ENCODE peak calls at places on chromosomes 7 and 10, in seven cellular contexts. One of them, this sample, is unnamed.

GRCh38 chr10:132237871-132238270 is 51.1 kb downstream of the DPYSL4 start:
- DNase-seq in spleen: peak; percentile 74
- DNase-seq in Peyer's patch: no peak
- DNase-seq in hepatocyte: no peak
- DNase-seq in heart left ventricle: no peak
- DNase-seq in lower lobe of right lung: no peak
- DNase-seq in fibroblast of lung: no peak
- DNase-seq in this sample: no peak

GRCh38 chr10:87000491-87000890 is 19.6 kb upstream of the FAM25A start:
- DNase-seq in spleen: no peak
- DNase-seq in Peyer's patch: no peak
- DNase-seq in hepatocyte: no peak
- DNase-seq in heart left ventricle: no peak
- DNase-seq in lower lobe of right lung: no peak
- DNase-seq in fibroblast of lung: peak; percentile 9
- DNase-seq in this sample: no peak

GRCh38 chr7:155649588-155649987 is 5.1 kb downstream of the RBM33 start:
- DNase-seq in spleen: no peak
- DNase-seq in Peyer's patch: no peak
- DNase-seq in hepatocyte: no peak
- DNase-seq in heart left ventricle: no peak
- DNase-seq in lower lobe of right lung: no peak
- DNase-seq in fibroblast of lung: no peak
- DNase-seq in this sample: no peak

GRCh38 chr7:29146082-29146706 is at the start of gene CPVL:
- DNase-seq in spleen: peak; percentile 84
- DNase-seq in Peyer's patch: no peak
- DNase-seq in hepatocyte: peak; percentile 54
- DNase-seq in heart left ventricle: peak; percentile 79
- DNase-seq in lower lobe of right lung: peak; percentile 79
- DNase-seq in fibroblast of lung: peak; percentile 14
- DNase-seq in this sample: peak; percentile 91

GRCh38 chr10:35423505-35424306 is 87.4 kb downstream of the CCNY start:
- DNase-seq in spleen: no peak
- DNase-seq in Peyer's patch: no peak
- DNase-seq in hepatocyte: no peak
- DNase-seq in heart left ventricle: no peak
- DNase-seq in lower lobe of right lung: no peak
- DNase-seq in fibroblast of lung: peak; percentile 87
- DNase-seq in this sample: no peak

GRCh38 chr10:78756604-78757442 is 311.9 kb upstream of the ZMIZ1 start:
- DNase-seq in spleen: peak; percentile 87
- DNase-seq in Peyer's patch: peak; percentile 21
- DNase-seq in hepatocyte: peak; percentile 90
- DNase-seq in heart left ventricle: peak; percentile 73
- DNase-seq in lower lobe of right lung: peak; percentile 81
- DNase-seq in fibroblast of lung: peak; percentile 97
- DNase-seq in this sample: peak; percentile 43

GRCh38 chr7:47505317-47506007 is 76.4 kb downstream of the TNS3 start:
- DNase-seq in spleen: no peak
- DNase-seq in Peyer's patch: no peak
- DNase-seq in hepatocyte: no peak
- DNase-seq in heart left ventricle: no peak
- DNase-seq in lower lobe of right lung: no peak
- DNase-seq in fibroblast of lung: no peak
- DNase-seq in this sample: no peak

GRCh38 chr7:30933124-30933893 is 21.7 kb downstream of the AQP1 start:
- DNase-seq in spleen: peak; percentile 65
- DNase-seq in Peyer's patch: no peak
- DNase-seq in hepatocyte: peak; percentile 3
- DNase-seq in heart left ventricle: no peak
- DNase-seq in lower lobe of right lung: peak; percentile 39
- DNase-seq in fibroblast of lung: no peak
- DNase-seq in this sample: no peak

GRCh38 chr7:977326-978048 is 2.1 kb upstream of the COX19 start:
- DNase-seq in spleen: peak; percentile 76
- DNase-seq in Peyer's patch: no peak
- DNase-seq in hepatocyte: peak; percentile 84
- DNase-seq in heart left ventricle: no peak
- DNase-seq in lower lobe of right lung: no peak
- DNase-seq in fibroblast of lung: peak; percentile 25
- DNase-seq in this sample: peak; percentile 56

GRCh38 chr10:100745882-100746412 is 565 bp downstream of the PAX2 start:
- DNase-seq in spleen: no peak
- DNase-seq in Peyer's patch: no peak
- DNase-seq in hepatocyte: no peak
- DNase-seq in heart left ventricle: no peak
- DNase-seq in lower lobe of right lung: no peak
- DNase-seq in fibroblast of lung: no peak
- DNase-seq in this sample: no peak

GRCh38 chr10:17872191-17873091 is 63.3 kb downstream of the MRC1 start:
- DNase-seq in spleen: no peak
- DNase-seq in Peyer's patch: no peak
- DNase-seq in hepatocyte: peak; percentile 9
- DNase-seq in heart left ventricle: no peak
- DNase-seq in lower lobe of right lung: no peak
- DNase-seq in fibroblast of lung: peak; percentile 10
- DNase-seq in this sample: no peak

GRCh38 chr10:77165445-77166316 is 471.9 kb downstream of the KCNMA1 start:
- DNase-seq in spleen: no peak
- DNase-seq in Peyer's patch: no peak
- DNase-seq in hepatocyte: peak; percentile 75
- DNase-seq in heart left ventricle: peak; percentile 21
- DNase-seq in lower lobe of right lung: no peak
- DNase-seq in fibroblast of lung: peak; percentile 55
- DNase-seq in this sample: peak; percentile 36

GRCh38 chr7:47473499-47474210 is 108.3 kb downstream of the TNS3 start:
- DNase-seq in spleen: no peak
- DNase-seq in Peyer's patch: peak; percentile 42
- DNase-seq in hepatocyte: no peak
- DNase-seq in heart left ventricle: no peak
- DNase-seq in lower lobe of right lung: peak; percentile 75
- DNase-seq in fibroblast of lung: no peak
- DNase-seq in this sample: no peak

GRCh38 chr7:136509466-136509865 is 359.0 kb upstream of the CHRM2 start:
- DNase-seq in spleen: no peak
- DNase-seq in Peyer's patch: no peak
- DNase-seq in hepatocyte: no peak
- DNase-seq in heart left ventricle: no peak
- DNase-seq in lower lobe of right lung: no peak
- DNase-seq in fibroblast of lung: no peak
- DNase-seq in this sample: no peak

GRCh38 chr10:24617771-24618396 is 105.8 kb downstream of the ARHGAP21 start:
- DNase-seq in spleen: no peak
- DNase-seq in Peyer's patch: peak; percentile 30
- DNase-seq in hepatocyte: peak; percentile 52
- DNase-seq in heart left ventricle: peak; percentile 22
- DNase-seq in lower lobe of right lung: peak; percentile 58
- DNase-seq in fibroblast of lung: peak; percentile 30
- DNase-seq in this sample: peak; percentile 65

GRCh38 chr7:13017325-13017853 is 330.0 kb downstream of the ARL4A start:
- DNase-seq in spleen: no peak
- DNase-seq in Peyer's patch: no peak
- DNase-seq in hepatocyte: peak; percentile 51
- DNase-seq in heart left ventricle: no peak
- DNase-seq in lower lobe of right lung: no peak
- DNase-seq in fibroblast of lung: peak; percentile 86
- DNase-seq in this sample: no peak

GRCh38 chr10:117967149-117967548 is 79.6 kb downstream of the RAB11FIP2 start:
- DNase-seq in spleen: no peak
- DNase-seq in Peyer's patch: no peak
- DNase-seq in hepatocyte: no peak
- DNase-seq in heart left ventricle: no peak
- DNase-seq in lower lobe of right lung: no peak
- DNase-seq in fibroblast of lung: no peak
- DNase-seq in this sample: no peak

GRCh38 chr10:87089746-87090145 is 4.9 kb downstream of the GLUD1 start:
- DNase-seq in spleen: no peak
- DNase-seq in Peyer's patch: no peak
- DNase-seq in hepatocyte: no peak
- DNase-seq in heart left ventricle: no peak
- DNase-seq in lower lobe of right lung: no peak
- DNase-seq in fibroblast of lung: no peak
- DNase-seq in this sample: no peak

GRCh38 chr7:36084485-36085091 is 68.5 kb upstream of the EEPD1 start:
- DNase-seq in spleen: no peak
- DNase-seq in Peyer's patch: no peak
- DNase-seq in hepatocyte: peak; percentile 70
- DNase-seq in heart left ventricle: no peak
- DNase-seq in lower lobe of right lung: no peak
- DNase-seq in fibroblast of lung: peak; percentile 77
- DNase-seq in this sample: peak; percentile 55

GRCh38 chr7:98329100-98329871 is 47.8 kb downstream of the BRI3 start:
- DNase-seq in spleen: no peak
- DNase-seq in Peyer's patch: no peak
- DNase-seq in hepatocyte: peak; percentile 58
- DNase-seq in heart left ventricle: peak; percentile 45
- DNase-seq in lower lobe of right lung: no peak
- DNase-seq in fibroblast of lung: peak; percentile 58
- DNase-seq in this sample: no peak

GRCh38 chr10:33154590-33154989 is 179.9 kb downstream of the NRP1 start:
- DNase-seq in spleen: no peak
- DNase-seq in Peyer's patch: no peak
- DNase-seq in hepatocyte: no peak
- DNase-seq in heart left ventricle: no peak
- DNase-seq in lower lobe of right lung: no peak
- DNase-seq in fibroblast of lung: peak; percentile 59
- DNase-seq in this sample: no peak

GRCh38 chr10:128263891-128264688 is 137.9 kb upstream of the MKI67 start:
- DNase-seq in spleen: no peak
- DNase-seq in Peyer's patch: peak; percentile 17
- DNase-seq in hepatocyte: peak; percentile 82
- DNase-seq in heart left ventricle: peak; percentile 40
- DNase-seq in lower lobe of right lung: peak; percentile 57
- DNase-seq in fibroblast of lung: peak; percentile 16
- DNase-seq in this sample: peak; percentile 81

GRCh38 chr7:158685727-158686126 is 18.9 kb downstream of the NCAPG2 start:
- DNase-seq in spleen: no peak
- DNase-seq in Peyer's patch: no peak
- DNase-seq in hepatocyte: no peak
- DNase-seq in heart left ventricle: no peak
- DNase-seq in lower lobe of right lung: no peak
- DNase-seq in fibroblast of lung: no peak
- DNase-seq in this sample: no peak

GRCh38 chr7:76233538-76234281 is 32.0 kb downstream of the SRRM3 start:
- DNase-seq in spleen: no peak
- DNase-seq in Peyer's patch: no peak
- DNase-seq in hepatocyte: no peak
- DNase-seq in heart left ventricle: no peak
- DNase-seq in lower lobe of right lung: no peak
- DNase-seq in fibroblast of lung: no peak
- DNase-seq in this sample: no peak

GRCh38 chr10:95770084-95770720 is 14.2 kb downstream of the ENTPD1 start:
- DNase-seq in spleen: no peak
- DNase-seq in Peyer's patch: no peak
- DNase-seq in hepatocyte: no peak
- DNase-seq in heart left ventricle: no peak
- DNase-seq in lower lobe of right lung: no peak
- DNase-seq in fibroblast of lung: no peak
- DNase-seq in this sample: no peak
- H3K4me1 ChIP-seq in spleen: peaks cover 18% of the 10 kb centered on the region
- H3K4me1 ChIP-seq in Peyer's patch: no peaks in the 10 kb centered on the region
- H3K4me1 ChIP-seq in hepatocyte: no peaks in the 10 kb centered on the region
- H3K4me1 ChIP-seq in heart left ventricle: peaks cover 28% of the 10 kb centered on the region
- H3K4me1 ChIP-seq in lower lobe of right lung: peaks cover 21% of the 10 kb centered on the region
- H3K4me1 ChIP-seq in fibroblast of lung: no peaks in the 10 kb centered on the region
- H3K4me1 ChIP-seq in this sample: no peaks in the 10 kb centered on the region

GRCh38 chr7:55128693-55129394 is 110.0 kb downstream of the EGFR start:
- DNase-seq in spleen: no peak
- DNase-seq in Peyer's patch: no peak
- DNase-seq in hepatocyte: no peak
- DNase-seq in heart left ventricle: peak; percentile 75
- DNase-seq in lower lobe of right lung: no peak
- DNase-seq in fibroblast of lung: peak; percentile 69
- DNase-seq in this sample: peak; percentile 87

GRCh38 chr7:55124989-55125875 is 106.4 kb downstream of the EGFR start:
- DNase-seq in spleen: no peak
- DNase-seq in Peyer's patch: no peak
- DNase-seq in hepatocyte: no peak
- DNase-seq in heart left ventricle: no peak
- DNase-seq in lower lobe of right lung: no peak
- DNase-seq in fibroblast of lung: no peak
- DNase-seq in this sample: no peak

GRCh38 chr7:55127135-55127551 is 108.3 kb downstream of the EGFR start:
- DNase-seq in spleen: no peak
- DNase-seq in Peyer's patch: no peak
- DNase-seq in hepatocyte: no peak
- DNase-seq in heart left ventricle: no peak
- DNase-seq in lower lobe of right lung: no peak
- DNase-seq in fibroblast of lung: no peak
- DNase-seq in this sample: no peak

GRCh38 chr7:55129409-55130078 is 110.7 kb downstream of the EGFR start:
- DNase-seq in spleen: no peak
- DNase-seq in Peyer's patch: no peak
- DNase-seq in hepatocyte: no peak
- DNase-seq in heart left ventricle: no peak
- DNase-seq in lower lobe of right lung: no peak
- DNase-seq in fibroblast of lung: peak; percentile 73
- DNase-seq in this sample: no peak

DNA sequence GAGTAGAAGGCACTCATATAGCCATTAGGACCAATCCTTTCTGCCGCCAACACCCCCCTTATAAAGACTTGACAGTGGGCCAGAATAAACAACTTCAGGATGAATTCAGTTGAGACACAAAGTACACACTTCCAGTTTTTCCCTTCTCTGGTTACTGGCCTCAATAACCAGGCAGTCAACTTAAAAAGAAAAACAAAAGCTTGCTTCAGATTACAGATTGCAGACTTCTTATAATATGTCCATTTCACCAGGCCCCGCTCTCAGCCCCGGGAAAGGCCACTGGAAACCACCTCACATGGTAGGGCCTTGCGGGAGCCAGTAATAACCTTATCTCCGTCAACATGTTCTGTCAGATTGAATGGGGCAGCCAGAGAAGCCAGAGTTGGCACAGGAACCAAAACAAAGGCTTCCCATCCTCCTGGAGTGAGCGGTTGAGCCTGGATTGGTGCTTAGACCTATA is 108.8 kb downstream of the EGFR start:
- DNase-seq in spleen: no peak
- DNase-seq in Peyer's patch: no peak
- DNase-seq in hepatocyte: no peak
- DNase-seq in heart left ventricle: no peak
- DNase-seq in lower lobe of right lung: no peak
- DNase-seq in fibroblast of lung: peak; percentile 83
- DNase-seq in this sample: no peak
- H3K4me1 ChIP-seq in spleen: no peaks in the 10 kb centered on the region
- H3K4me1 ChIP-seq in Peyer's patch: no peaks in the 10 kb centered on the region
- H3K4me1 ChIP-seq in hepatocyte: peaks cover 50% of the 10 kb centered on the region
- H3K4me1 ChIP-seq in heart left ventricle: peaks cover 48% of the 10 kb centered on the region
- H3K4me1 ChIP-seq in lower lobe of right lung: peaks cover 77% of the 10 kb centered on the region
- H3K4me1 ChIP-seq in fibroblast of lung: peaks cover 60% of the 10 kb centered on the region
- H3K4me1 ChIP-seq in this sample: peaks cover 40% of the 10 kb centered on the region

GRCh38 chr10:71233491-71233892 is 21.1 kb downstream of the UNC5B start:
- DNase-seq in spleen: no peak
- DNase-seq in Peyer's patch: no peak
- DNase-seq in hepatocyte: no peak
- DNase-seq in heart left ventricle: no peak
- DNase-seq in lower lobe of right lung: no peak
- DNase-seq in fibroblast of lung: no peak
- DNase-seq in this sample: no peak
- H3K4me1 ChIP-seq in spleen: peaks cover 35% of the 10 kb centered on the region
- H3K4me1 ChIP-seq in Peyer's patch: no peaks in the 10 kb centered on the region
- H3K4me1 ChIP-seq in hepatocyte: peaks cover 98% of the 10 kb centered on the region
- H3K4me1 ChIP-seq in heart left ventricle: peaks cover 58% of the 10 kb centered on the region
- H3K4me1 ChIP-seq in lower lobe of right lung: peaks cover 74% of the 10 kb centered on the region
- H3K4me1 ChIP-seq in fibroblast of lung: peaks cover 11% of the 10 kb centered on the region
- H3K4me1 ChIP-seq in this sample: peaks cover 63% of the 10 kb centered on the region

GRCh38 chr10:85596389-85596788 is 770.2 kb downstream of the GRID1 start:
- DNase-seq in spleen: no peak
- DNase-seq in Peyer's patch: no peak
- DNase-seq in hepatocyte: no peak
- DNase-seq in heart left ventricle: no peak
- DNase-seq in lower lobe of right lung: no peak
- DNase-seq in fibroblast of lung: no peak
- DNase-seq in this sample: no peak
- H3K4me1 ChIP-seq in spleen: peaks cover 4% of the 10 kb centered on the region
- H3K4me1 ChIP-seq in Peyer's patch: no peaks in the 10 kb centered on the region
- H3K4me1 ChIP-seq in hepatocyte: no peaks in the 10 kb centered on the region
- H3K4me1 ChIP-seq in heart left ventricle: no peaks in the 10 kb centered on the region
- H3K4me1 ChIP-seq in lower lobe of right lung: no peaks in the 10 kb centered on the region
- H3K4me1 ChIP-seq in fibroblast of lung: no peaks in the 10 kb centered on the region
- H3K4me1 ChIP-seq in this sample: no peaks in the 10 kb centered on the region

This sample was measured in testis.